ENCODE peak calls at places on chromosomes 3 and 15, in four cellular contexts. S is K562, Z is HepG2, E is SK-N-SH. G is an unnamed sample.

GRCh38 chr3:104198136-104198535 is 1168.6 kb upstream of the ALCAM start:
- DNase-seq in Z (no peak), S (no peak), E (no peak), G (no peak)

GRCh38 chr3:177601120-177601519 is 403.8 kb upstream of the TBL1XR1 start:
- DNase-seq in S (no peak), Z (no peak), E (no peak), G (no peak)

GRCh38 chr15:69743091-69743490 is 290.5 kb downstream of the RPLP1 start:
- DNase-seq in Z (no peak), E (no peak), S (no peak), G (no peak)

GRCh38 chr15:69997701-69998273 is 99.9 kb downstream of the TLE3 start:
- DNase-seq in S (no peak), E (no peak), Z (no peak), G (no peak)

GRCh38 chr3:194339836-194340235 is 11.3 kb downstream of the CPN2 start:
- DNase-seq in E (no peak), Z (no peak), S (no peak), G (no peak)

GRCh38 chr3:57896046-57896445 is 112.2 kb upstream of the FLNB start:
- DNase-seq in Z (no peak), S (no peak), E (no peak), G (no peak)

GRCh38 chr15:64877435-64877834 is 34.3 kb upstream of the ANKDD1A start:
- DNase-seq in S (no peak), E (no peak), Z (no peak), G (no peak)

GRCh38 chr3:30502051-30502741 is 104.2 kb upstream of the TGFBR2 start:
- DNase-seq in E (no peak), S (no peak), Z (no peak), G (no peak)

GRCh38 chr3:59566481-59566975 is 516.7 kb upstream of the CFAP20DC start:
- DNase-seq in Z (no peak), E (no peak), S (no peak), G (no peak)

GRCh38 chr3:128487813-128488635 is 5.0 kb downstream of the GATA2 start:
- DNase-seq in S (peak; percentile 83), E (peak; percentile 82), Z (peak; percentile 89), G (peak; percentile 91)
- TF ChIP-seq FOXJ3 in S (no peak), E (no peak), Z (no peak), G (no peak)

GRCh38 chr15:29685156-29686078 is 136.9 kb downstream of the TJP1 start:
- DNase-seq in E (no peak), S (no peak), Z (no peak), G (no peak)
- TF ChIP-seq FOXJ3 in E (no peak), S (no peak), Z (no peak), G (no peak)

GRCh38 chr15:57019496-57020160 is 101.2 kb downstream of the TCF12 start:
- DNase-seq in S (no peak), E (no peak), Z (no peak), G (no peak)
- TF ChIP-seq FOXJ3 in S (no peak), E (no peak), Z (no peak), G (no peak)

DNA sequence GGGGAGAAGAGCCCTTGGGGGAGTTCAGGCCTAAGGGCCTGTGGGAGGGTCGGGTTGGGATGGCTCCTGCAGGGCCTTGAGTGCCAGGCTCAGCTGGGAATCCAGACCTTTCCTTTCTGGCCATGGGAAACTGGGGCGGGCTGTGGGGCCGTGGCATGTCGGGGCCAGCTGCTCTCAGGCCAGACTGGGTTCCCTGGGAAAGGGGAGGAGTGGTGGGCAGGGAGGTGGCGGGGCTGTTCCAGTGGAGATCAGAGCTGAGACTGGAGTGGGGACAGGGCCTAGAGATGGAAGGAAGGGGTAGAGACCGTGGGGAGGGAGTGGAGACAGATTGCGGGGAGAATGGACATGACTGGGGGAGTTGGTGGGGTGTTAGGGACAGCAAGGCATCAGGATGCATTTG is 20.3 kb downstream of the FBLN2 start:
- DNase-seq in E (peak; percentile 72), Z (no peak), S (no peak), G (no peak)
- TF ChIP-seq FOXJ3 in E (peak; percentile 25), Z (no peak), S (no peak), G (no peak)

DNA sequence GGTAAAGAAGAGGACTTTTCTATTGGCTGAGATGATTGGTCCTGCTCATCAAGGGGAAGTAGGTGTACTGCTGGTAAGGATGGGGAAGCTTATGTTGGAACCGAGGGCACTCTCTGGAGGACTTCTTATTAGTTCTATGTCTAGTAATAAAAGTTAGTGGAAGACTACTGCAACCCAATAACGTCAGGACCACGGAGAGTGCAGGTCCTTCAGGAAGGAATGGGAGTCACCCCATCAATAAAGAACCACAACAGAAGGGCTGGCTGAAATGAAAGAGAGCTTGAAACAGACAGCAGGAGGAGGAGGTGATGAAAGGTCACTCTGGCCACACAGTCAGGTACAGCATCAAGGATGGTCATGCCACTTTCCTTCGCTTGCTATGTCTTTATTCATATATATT is 68.8 kb upstream of the PRR23E start:
- DNase-seq in E (no peak), S (no peak), Z (no peak), G (no peak)
- TF ChIP-seq FOXJ3 in E (no peak), S (no peak), Z (no peak), G (no peak)

DNA sequence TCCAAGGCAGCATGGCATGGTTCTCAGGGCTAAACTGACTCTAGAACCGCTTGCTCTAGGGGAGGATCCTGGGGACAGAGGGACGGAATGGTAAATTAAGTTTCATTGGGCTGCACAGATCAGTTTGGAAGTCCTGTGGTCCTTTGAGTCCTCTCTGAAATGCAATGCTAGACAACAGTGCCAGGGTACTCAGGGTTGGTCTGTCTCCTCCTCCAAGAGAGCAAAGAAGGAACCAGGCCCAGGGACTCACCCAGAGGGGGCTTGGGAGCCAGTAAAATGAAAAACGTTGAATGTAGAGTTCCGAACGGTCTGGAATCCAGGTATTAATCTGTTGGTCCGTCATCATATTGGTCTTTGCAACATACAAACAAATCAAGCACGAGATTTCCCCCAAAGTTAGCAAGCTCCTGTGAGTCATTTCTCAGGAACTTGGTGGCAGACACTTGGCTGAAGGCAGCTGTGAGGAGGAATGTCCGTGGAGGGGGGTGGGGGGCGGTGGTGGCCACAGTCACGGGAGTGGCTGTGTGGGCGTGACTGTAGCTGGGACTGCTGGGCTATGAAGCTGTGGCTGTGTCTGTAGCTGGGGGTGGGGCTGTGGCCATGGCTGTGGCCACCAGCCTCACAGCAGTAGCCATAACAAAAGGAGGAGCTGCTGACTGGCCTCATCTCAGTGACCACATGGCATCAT is 361.0 kb downstream of the SHQ1 start:
- DNase-seq in S (peak; percentile 77), E (no peak), Z (peak; percentile 5), G (no peak)
- TF ChIP-seq FOXJ3 in S (no peak), E (no peak), Z (no peak), G (no peak)

DNA sequence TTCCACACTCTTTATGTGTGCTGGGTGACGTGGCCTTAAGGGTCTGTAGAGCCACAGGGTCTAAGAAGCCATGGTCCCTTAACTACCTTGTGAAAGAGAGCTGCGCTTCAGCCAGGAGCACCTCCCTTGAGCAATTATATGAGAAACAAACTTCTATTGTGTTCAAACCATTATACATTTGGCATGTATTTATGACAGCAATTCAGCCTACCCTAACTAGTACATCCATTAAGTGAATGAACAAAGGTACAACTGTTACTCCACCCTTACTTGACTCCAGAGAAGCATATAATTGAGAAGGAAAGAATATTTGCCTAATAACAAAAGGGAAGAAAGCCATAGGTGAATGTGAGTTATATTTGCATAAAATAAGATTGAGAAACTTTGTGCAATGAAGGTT is 69.8 kb upstream of the BOC start:
- DNase-seq in E (no peak), Z (no peak), S (no peak), G (no peak)
- TF ChIP-seq FOXJ3 in E (no peak), Z (no peak), S (no peak), G (no peak)

GRCh38 chr3:140164922-140165590 is 230.1 kb downstream of the CLSTN2 start:
- DNase-seq in E (no peak), Z (no peak), S (no peak), G (no peak)
- TF ChIP-seq FOXJ3 in E (no peak), Z (no peak), S (no peak), G (no peak)

GRCh38 chr3:514206-514605 is 317.6 kb downstream of the CHL1 start:
- DNase-seq in Z (no peak), S (no peak), E (no peak), G (no peak)
- TF ChIP-seq FOXJ3 in Z (no peak), S (no peak), E (no peak), G (no peak)

GRCh38 chr15:29870495-29871151 is 48.4 kb upstream of the TJP1 start:
- DNase-seq in E (peak; percentile 41), Z (no peak), S (no peak), G (no peak)
- TF ChIP-seq FOXJ3 in E (no peak), Z (no peak), S (no peak), G (no peak)

G was measured in WTC11.